ENCODE peak calls at places on chromosomes 11 and 22, in ten cellular contexts. J is heart right ventricle, K is prostate gland, S is AG04450, A is lower leg skin, I is neural progenitor cell, V is astrocyte of the cerebellum, E is dorsolateral prefrontal cortex, G is transverse colon, W is epithelial cell of esophagus. R is an unnamed sample.

GRCh38 chr11:69130586-69131566 is 24.9 kb upstream of the SMIM38 start:
- DNase-seq in J (peak; percentile 37), K (no peak), S (no peak), A (no peak), I (no peak), V (no peak), E (no peak), G (no peak), W (no peak), R (no peak)

GRCh38 chr22:20979940-20980453 is 2.1 kb upstream of the LZTR1 start:
- DNase-seq in J (no peak), K (no peak), S (no peak), A (no peak), I (peak; percentile 15), V (no peak), E (no peak), G (no peak), W (no peak), R (no peak)

GRCh38 chr11:10309163-10310093 is 4.6 kb downstream of the ADM start:
- DNase-seq in J (peak; percentile 64), K (peak; percentile 92), S (no peak), A (peak; percentile 81), I (no peak), V (peak; percentile 78), E (peak; percentile 68), G (peak; percentile 76), W (peak; percentile 86), R (peak; percentile 84)

GRCh38 chr11:46202696-46203391 is 74.6 kb upstream of the CREB3L1 start:
- DNase-seq in J (no peak), K (no peak), S (no peak), A (no peak), I (no peak), V (no peak), E (no peak), G (no peak), W (no peak), R (no peak)

GRCh38 chr11:114157476-114158050 is 98.1 kb downstream of the ZBTB16 start:
- DNase-seq in J (no peak), K (no peak), S (no peak), A (peak; percentile 30), I (no peak), V (no peak), E (no peak), G (no peak), W (no peak), R (no peak)

GRCh38 chr11:90669094-90669493 is 446.2 kb upstream of the CHORDC1 start:
- DNase-seq in J (no peak), K (no peak), S (no peak), A (no peak), I (no peak), V (no peak), E (no peak), G (no peak), W (no peak), R (no peak)

GRCh38 chr22:48705159-48705916 is 1122.3 kb downstream of the BRD1 start:
- DNase-seq in J (no peak), K (no peak), S (no peak), A (no peak), I (peak; percentile 45), V (no peak), E (no peak), G (no peak), W (no peak), R (no peak)

GRCh38 chr11:112216591-112217105 is 9.6 kb upstream of the PTS start:
- DNase-seq in J (no peak), K (no peak), S (peak; percentile 51), A (no peak), I (no peak), V (no peak), E (no peak), G (no peak), W (no peak), R (peak; percentile 38)

GRCh38 chr22:46173152-46173551 is 22.8 kb downstream of the PPARA start:
- DNase-seq in J (no peak), K (no peak), S (no peak), A (no peak), I (no peak), V (no peak), E (no peak), G (no peak), W (no peak), R (no peak)

GRCh38 chr11:18936002-18936673 is 3.1 kb downstream of the MRGPRX1 start:
- DNase-seq in J (no peak), K (no peak), S (no peak), A (no peak), I (no peak), V (no peak), E (no peak), G (no peak), W (peak; percentile 11), R (no peak)

GRCh38 chr11:88631497-88631896 is 294.0 kb upstream of the CTSC start:
- DNase-seq in J (no peak), K (no peak), S (no peak), A (no peak), I (peak; percentile 41), V (peak; percentile 15), E (no peak), G (no peak), W (peak; percentile 78), R (no peak)

GRCh38 chr11:88469828-88470227 is 132.3 kb upstream of the CTSC start:
- DNase-seq in J (no peak), K (no peak), S (no peak), A (no peak), I (no peak), V (no peak), E (no peak), G (no peak), W (no peak), R (no peak)

GRCh38 chr22:17920992-17921650 is 103.2 kb downstream of the MICAL3 start:
- DNase-seq in J (no peak), K (no peak), S (no peak), A (no peak), I (no peak), V (no peak), E (no peak), G (no peak), W (no peak), R (peak; percentile 56)

GRCh38 chr22:47035443-47035881 is 273.0 kb downstream of the TBC1D22A start:
- DNase-seq in J (peak; percentile 4), K (no peak), S (no peak), A (no peak), I (no peak), V (no peak), E (peak; percentile 8), G (no peak), W (no peak), R (no peak)

GRCh38 chr11:59186130-59186594 is 14.2 kb downstream of the DTX4 start:
- DNase-seq in J (peak; percentile 29), K (no peak), S (no peak), A (no peak), I (peak; percentile 62), V (no peak), E (no peak), G (peak; percentile 90), W (peak; percentile 53), R (peak; percentile 23)

GRCh38 chr11:1389103-1389931 is 417 bp upstream of the BRSK2 start:
- DNase-seq in J (peak; percentile 97), K (peak; percentile 97), S (peak; percentile 89), A (peak; percentile 96), I (peak; percentile 99), V (peak; percentile 87), E (peak; percentile 98), G (peak; percentile 95), W (peak; percentile 98), R (peak; percentile 97)
- H3K4me3 ChIP-seq in J (peak overlapping the region; percentile 61), K (peak overlapping the region; percentile 26), S (peak overlapping the region; percentile 66), A (no peak overlapping the region), I (peak overlapping the region; percentile 54), V (peak overlapping the region; percentile 42), E (peak overlapping the region; percentile 78), G (peak overlapping the region; percentile 40), W (peak overlapping the region; percentile 37), R (peak overlapping the region; percentile 52)

GRCh38 chr11:117823941-117824420 is 563 bp downstream of the FXYD2 start:
- DNase-seq in J (peak; percentile 81), K (no peak), S (no peak), A (no peak), I (no peak), V (no peak), E (no peak), G (peak; percentile 29), W (no peak), R (peak; percentile 88)

GRCh38 chr11:117824571-117825537 is at the start of gene FXYD2:
- DNase-seq in J (peak; percentile 56), K (no peak), S (no peak), A (no peak), I (no peak), V (no peak), E (peak; percentile 33), G (peak; percentile 36), W (peak; percentile 34), R (peak; percentile 81)

GRCh38 chr11:117822031-117822521 is 2.5 kb downstream of the FXYD2 start:
- DNase-seq in J (peak; percentile 59), K (no peak), S (no peak), A (no peak), I (peak; percentile 68), V (no peak), E (no peak), G (peak; percentile 49), W (peak; percentile 46), R (peak; percentile 17)

GRCh38 chr11:117822522-117823033 is 2.0 kb downstream of the FXYD2 start:
- DNase-seq in J (no peak), K (no peak), S (no peak), A (no peak), I (no peak), V (no peak), E (no peak), G (peak; percentile 4), W (no peak), R (no peak)

GRCh38 chr11:117823294-117823940 is 1.1 kb downstream of the FXYD2 start:
- DNase-seq in J (no peak), K (no peak), S (no peak), A (no peak), I (peak; percentile 39), V (no peak), E (no peak), G (peak; percentile 13), W (no peak), R (peak; percentile 23)
- TF ChIP-seq CTCF in J (no peak), K (no peak), S (peak; percentile 6), A (no peak), I (peak; percentile 42), V (peak; percentile 15), E (peak; percentile 14), G (no peak), W (peak; percentile 24), R (peak; percentile 21)

GRCh38 chr22:19963863-19964642 is 22.4 kb upstream of the TXNRD2 start:
- DNase-seq in J (no peak), K (no peak), S (no peak), A (no peak), I (no peak), V (no peak), E (no peak), G (no peak), W (no peak), R (no peak)
- H3K4me3 ChIP-seq in J (no peak overlapping the region), K (no peak overlapping the region), S (no peak overlapping the region), A (no peak overlapping the region), I (no peak overlapping the region), V (no peak overlapping the region), E (no peak overlapping the region), G (peak overlapping the region; percentile 28), W (no peak overlapping the region), R (no peak overlapping the region)

DNA sequence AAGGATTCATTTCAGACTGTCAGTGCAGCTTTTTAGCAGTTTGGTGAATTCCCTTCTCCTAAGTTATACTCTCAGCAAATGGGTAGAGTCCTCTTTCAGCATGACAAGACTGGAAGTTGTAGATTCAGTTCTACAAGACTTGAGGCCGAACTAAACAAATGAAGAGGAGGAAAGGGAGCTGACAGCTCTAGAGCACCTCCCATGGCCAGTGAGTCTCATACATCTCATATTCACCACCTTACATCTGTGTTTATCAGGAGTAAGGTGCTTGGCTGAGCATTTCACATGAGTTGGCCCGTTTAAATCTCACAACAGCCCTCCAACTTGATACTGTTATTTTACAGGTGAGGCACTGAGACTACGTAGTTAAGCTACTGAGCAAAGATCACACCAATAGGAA is 30.4 kb downstream of the SEZ6L start:
- DNase-seq in J (no peak), K (no peak), S (no peak), A (no peak), I (no peak), V (no peak), E (no peak), G (no peak), W (no peak), R (no peak)
- TF ChIP-seq CTCF in J (no peak), K (no peak), S (no peak), A (no peak), I (peak; percentile 25), V (no peak), E (no peak), G (no peak), W (no peak), R (no peak)